ENCODE peak calls at places on chromosomes 7 and 10, in nine cellular contexts. F is fibroblast of pulmonary artery; M is cardiac septum; L is naive thymus-derived CD8-positive, alpha-beta T cell; J is stimulated activated CD4-positive, alpha-beta T cell treated with anti-CD3 and anti-CD28 coated beads, Interleukin-2, amount 100 ng/mL, for 48 hours; S is CD8-positive, alpha-beta memory T cell; U is head of caudate nucleus; K is stomach; I is ELR. Z is an unnamed sample.

GRCh38 chr7:5430612-5430947 is 6.9 kb upstream of the TNRC18 start:
- DNase-seq in F (no peak), K (no peak), J (no peak), U (no peak), I (no peak), S (no peak), L (no peak), M (no peak), Z (no peak)

GRCh38 chr7:130409067-130409721 is 28.9 kb downstream of the CPA1 start:
- DNase-seq in S (no peak), M (no peak), I (no peak), K (no peak), U (no peak), J (no peak), F (peak; percentile 51), L (no peak), Z (no peak)

GRCh38 chr7:56062382-56062781 is 1.7 kb upstream of the SUMF2 start:
- DNase-seq in M (no peak), L (no peak), J (no peak), U (no peak), I (peak; percentile 91), F (peak; percentile 73), S (no peak), K (no peak), Z (no peak)

GRCh38 chr10:87657370-87657769 is 2.3 kb upstream of the PAPSS2 start:
- DNase-seq in S (no peak), L (no peak), F (peak; percentile 91), M (no peak), U (no peak), K (peak; percentile 32), J (no peak), I (peak; percentile 95), Z (no peak)

GRCh38 chr10:68560916-68561691 is 967 bp downstream of the TET1 start:
- DNase-seq in F (no peak), J (no peak), L (no peak), S (no peak), K (no peak), U (no peak), I (peak; percentile 60), M (no peak), Z (no peak)

GRCh38 chr10:48343106-48343505 is 36.6 kb downstream of the MAPK8 start:
- DNase-seq in S (no peak), I (no peak), M (no peak), U (no peak), K (no peak), L (no peak), J (no peak), F (no peak), Z (no peak)

GRCh38 chr10:131125511-131126225 is 185.9 kb downstream of the TCERG1L start:
- DNase-seq in U (no peak), K (no peak), J (no peak), M (no peak), F (no peak), L (no peak), I (no peak), S (no peak), Z (no peak)

GRCh38 chr7:93949468-93949867 is 27.9 kb downstream of the GNG11 start:
- DNase-seq in K (no peak), F (peak; percentile 86), M (no peak), I (peak; percentile 87), J (no peak), S (no peak), U (no peak), L (no peak), Z (no peak)

GRCh38 chr10:44995581-44995913 is 5.2 kb upstream of the ZNF22 start:
- DNase-seq in S (peak; percentile 23), U (no peak), L (no peak), M (no peak), K (no peak), I (no peak), F (no peak), J (no peak), Z (no peak)

GRCh38 chr10:25725917-25726716 is 207.9 kb upstream of the MYO3A start:
- DNase-seq in L (no peak), M (no peak), S (no peak), I (peak; percentile 61), F (peak; percentile 74), J (peak; percentile 23), U (no peak), K (no peak), Z (peak; percentile 3)

GRCh38 chr10:93757136-93757535 is 600 bp upstream of the LGI1 start:
- DNase-seq in U (peak; percentile 62), L (no peak), S (no peak), K (no peak), J (no peak), F (no peak), I (no peak), M (no peak), Z (no peak)

GRCh38 chr10:79422178-79422892 is 23.1 kb downstream of the ZCCHC24 start:
- DNase-seq in F (peak; percentile 92), L (no peak), U (no peak), J (no peak), K (no peak), S (no peak), I (peak; percentile 82), M (no peak), Z (peak; percentile 91)

GRCh38 chr7:93817561-93817960 is 73.0 kb downstream of the TFPI2 start:
- DNase-seq in S (no peak), F (peak; percentile 39), M (no peak), L (no peak), K (no peak), U (no peak), I (no peak), J (no peak), Z (peak; percentile 31)

GRCh38 chr10:68611227-68611626 is 51.1 kb downstream of the TET1 start:
- DNase-seq in M (no peak), F (no peak), L (no peak), S (no peak), I (no peak), K (no peak), U (no peak), J (no peak), Z (no peak)

GRCh38 chr10:111146025-111146640 is 69.3 kb downstream of the ADRA2A start:
- DNase-seq in I (no peak), S (no peak), M (no peak), U (no peak), L (no peak), F (no peak), J (no peak), K (no peak), Z (no peak)

GRCh38 chr7:158740657-158741293 is 36.2 kb upstream of the NCAPG2 start:
- DNase-seq in J (no peak), F (peak; percentile 98), U (no peak), L (no peak), S (no peak), K (no peak), I (peak; percentile 87), M (no peak), Z (peak; percentile 87)

GRCh38 chr10:92239600-92240288 is 51.1 kb downstream of the CPEB3 start:
- DNase-seq in M (peak; percentile 80), L (no peak), I (peak; percentile 54), F (peak; percentile 45), K (peak; percentile 47), U (peak; percentile 32), S (peak; percentile 36), J (peak; percentile 19), Z (no peak)

GRCh38 chr7:73521636-73522080 is 435 bp downstream of the BAZ1B start:
- DNase-seq in S (no peak), F (peak; percentile 25), M (no peak), I (peak; percentile 63), U (peak; percentile 28), J (no peak), L (no peak), K (peak; percentile 61), Z (no peak)

GRCh38 chr10:69406302-69406811 is 10.4 kb downstream of the TACR2 start:
- DNase-seq in M (no peak), S (no peak), J (no peak), L (no peak), F (peak; percentile 46), U (peak; percentile 36), I (no peak), K (no peak), Z (no peak)

GRCh38 chr7:1020849-1021251 is 23.5 kb upstream of the GPR146 start:
- DNase-seq in U (no peak), M (no peak), L (no peak), J (no peak), F (no peak), K (no peak), S (no peak), I (no peak), Z (no peak)

GRCh38 chr7:128726031-128726430 is 13.1 kb upstream of the CALU start:
- DNase-seq in K (no peak), U (no peak), S (no peak), F (no peak), J (no peak), L (no peak), M (no peak), I (no peak), Z (no peak)

GRCh38 chr7:42480304-42480665 is 243.3 kb upstream of the GLI3 start:
- DNase-seq in F (no peak), I (no peak), J (no peak), L (no peak), M (no peak), K (no peak), U (no peak), S (no peak), Z (no peak)

GRCh38 chr10:9792181-9792580 is 1225.5 kb upstream of the CELF2 start:
- DNase-seq in F (peak; percentile 57), I (peak; percentile 7), U (no peak), K (no peak), L (no peak), M (no peak), S (no peak), J (no peak), Z (no peak)

GRCh38 chr10:48463318-48464003 is 141.4 kb downstream of the ARHGAP22 start:
- DNase-seq in S (no peak), K (peak; percentile 19), L (no peak), M (peak; percentile 63), J (no peak), U (no peak), F (no peak), I (no peak), Z (no peak)

GRCh38 chr7:44279731-44280505 is 45.5 kb downstream of the CAMK2B start:
- DNase-seq in U (peak; percentile 16), I (no peak), K (no peak), S (no peak), J (no peak), L (no peak), F (no peak), M (peak; percentile 69), Z (no peak)

GRCh38 chr10:31101123-31101522 is 69.5 kb upstream of the ZNF438 start:
- DNase-seq in L (no peak), J (peak; percentile 51), F (peak; percentile 72), K (peak; percentile 42), U (no peak), I (peak; percentile 93), M (no peak), S (no peak), Z (peak; percentile 64)

GRCh38 chr7:112453505-112454171 is 3.4 kb downstream of the IFRD1 start:
- DNase-seq in F (peak; percentile 78), I (peak; percentile 32), M (no peak), L (no peak), U (no peak), K (no peak), J (no peak), S (no peak), Z (no peak)

GRCh38 chr10:75209325-75210192 is 1.0 kb upstream of the VDAC2 start:
- DNase-seq in K (peak; percentile 79), F (peak; percentile 84), I (peak; percentile 80), U (peak; percentile 83), M (peak; percentile 89), J (peak; percentile 60), L (peak; percentile 73), S (peak; percentile 81), Z (peak; percentile 32)

GRCh38 chr7:94401411-94401810 is 6.7 kb downstream of the COL1A2 start:
- DNase-seq in M (no peak), J (no peak), L (no peak), I (no peak), F (peak; percentile 12), S (no peak), U (no peak), K (no peak), Z (no peak)

GRCh38 chr10:31999836-32000235 is 56.4 kb downstream of the KIF5B start:
- DNase-seq in F (no peak), S (no peak), I (no peak), M (no peak), L (no peak), K (no peak), J (no peak), U (no peak), Z (no peak)